ENCODE peak calls at places on chromosomes 3 and 15, in nine cellular contexts. Y is IMR-90, Q is adrenal gland, N is ovary, E is uterus, I is upper lobe of left lung, L is right lobe of liver, R is endothelial cell of umbilical vein, C is NB4. P is an unnamed sample.

GRCh38 chr3:179348325-179349013 is 960 bp downstream of the MFN1 start:
- DNase-seq in I (peak; percentile 40), Q (no peak), L (no peak), C (peak; percentile 53), E (no peak), R (peak; percentile 3), N (no peak), Y (no peak), P (no peak)

GRCh38 chr3:17138246-17139039 is 253.7 kb downstream of the PLCL2 start:
- DNase-seq in R (no peak), E (no peak), Q (no peak), N (no peak), L (no peak), I (no peak), Y (no peak), C (no peak), P (no peak)

GRCh38 chr15:78993931-78994530 is 49.2 kb upstream of the CTSH start:
- DNase-seq in Y (no peak), Q (no peak), N (no peak), E (no peak), L (no peak), I (peak; percentile 89), C (no peak), R (no peak), P (no peak)

GRCh38 chr3:65128346-65128745 is 440.5 kb upstream of the ADAMTS9 start:
- DNase-seq in Q (no peak), I (no peak), E (no peak), C (no peak), L (no peak), N (no peak), Y (no peak), R (no peak), P (no peak)

GRCh38 chr15:29939404-29939803 is 117.1 kb upstream of the TJP1 start:
- DNase-seq in C (no peak), R (no peak), N (no peak), Y (peak; percentile 47), E (no peak), L (no peak), I (no peak), Q (no peak), P (no peak)

GRCh38 chr3:32453346-32453745 is 49.3 kb downstream of the CMTM6 start:
- DNase-seq in Y (peak; percentile 95), E (no peak), L (no peak), R (no peak), Q (no peak), C (no peak), I (no peak), N (no peak), P (no peak)

GRCh38 chr3:51799879-51800757 is 21.1 kb upstream of the IQCF6 start:
- DNase-seq in E (peak; percentile 21), Y (peak; percentile 82), I (no peak), N (no peak), L (no peak), C (peak; percentile 64), R (peak; percentile 74), Q (no peak), P (no peak)

GRCh38 chr3:58704745-58705144 is 38.2 kb upstream of the FAM3D start:
- DNase-seq in L (no peak), Y (no peak), R (no peak), C (no peak), Q (no peak), N (no peak), I (no peak), E (no peak), P (no peak)

GRCh38 chr3:176159796-176160195 is 1037.5 kb downstream of the TBL1XR1 start:
- DNase-seq in E (no peak), Y (peak; percentile 28), L (no peak), N (no peak), Q (no peak), C (no peak), I (no peak), R (no peak), P (no peak)

GRCh38 chr3:15387735-15388134 is 39.6 kb downstream of the METTL6 start:
- DNase-seq in C (no peak), R (no peak), Y (no peak), L (no peak), Q (peak; percentile 86), I (no peak), N (no peak), E (no peak), P (no peak)

GRCh38 chr3:88219138-88219792 is 69.5 kb downstream of the C3orf38 start:
- DNase-seq in I (peak; percentile 57), N (peak; percentile 25), Y (peak; percentile 49), C (peak; percentile 66), L (no peak), R (peak; percentile 3), E (no peak), Q (peak; percentile 16), P (peak; percentile 26)

GRCh38 chr15:80701676-80702311 is 6.7 kb downstream of the ABHD17C start:
- DNase-seq in R (no peak), N (no peak), Q (no peak), E (no peak), Y (no peak), L (no peak), I (peak; percentile 64), C (no peak), P (no peak)

DNA sequence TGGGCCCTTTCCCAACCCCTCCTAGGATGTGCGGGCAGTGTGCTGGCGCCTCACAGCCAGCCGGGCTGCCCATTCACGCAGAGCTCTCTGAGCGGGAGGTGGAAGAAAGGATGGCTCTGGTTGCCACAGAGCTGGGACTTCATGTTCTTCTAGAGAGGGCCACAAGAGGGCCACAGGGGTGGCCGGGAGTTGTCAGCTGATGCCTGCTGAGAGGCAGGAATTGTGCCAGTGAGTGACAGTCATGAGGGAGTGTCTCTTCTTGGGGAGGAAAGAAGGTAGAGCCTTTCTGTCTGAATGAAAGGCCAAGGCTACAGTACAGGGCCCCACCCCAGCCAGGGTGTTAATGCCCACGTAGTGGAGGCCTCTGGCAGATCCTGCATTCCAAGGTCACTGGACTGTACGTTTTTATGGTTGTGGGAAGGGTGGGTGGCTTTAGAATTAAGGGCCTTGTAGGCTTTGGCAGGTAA is 8.3 kb downstream of the FAM131A start:
- DNase-seq in L (peak; percentile 74), E (no peak), N (no peak), I (peak; percentile 89), R (peak; percentile 44), Q (peak; percentile 95), Y (peak; percentile 50), C (peak; percentile 60), P (peak; percentile 61)
- TF ChIP-seq CTCF in L (peak; percentile 48), E (no peak), N (no peak), I (peak; percentile 48), R (peak; percentile 59), Q (peak; percentile 74), Y (peak; percentile 41), C (peak; percentile 49), P (peak; percentile 14)

DNA sequence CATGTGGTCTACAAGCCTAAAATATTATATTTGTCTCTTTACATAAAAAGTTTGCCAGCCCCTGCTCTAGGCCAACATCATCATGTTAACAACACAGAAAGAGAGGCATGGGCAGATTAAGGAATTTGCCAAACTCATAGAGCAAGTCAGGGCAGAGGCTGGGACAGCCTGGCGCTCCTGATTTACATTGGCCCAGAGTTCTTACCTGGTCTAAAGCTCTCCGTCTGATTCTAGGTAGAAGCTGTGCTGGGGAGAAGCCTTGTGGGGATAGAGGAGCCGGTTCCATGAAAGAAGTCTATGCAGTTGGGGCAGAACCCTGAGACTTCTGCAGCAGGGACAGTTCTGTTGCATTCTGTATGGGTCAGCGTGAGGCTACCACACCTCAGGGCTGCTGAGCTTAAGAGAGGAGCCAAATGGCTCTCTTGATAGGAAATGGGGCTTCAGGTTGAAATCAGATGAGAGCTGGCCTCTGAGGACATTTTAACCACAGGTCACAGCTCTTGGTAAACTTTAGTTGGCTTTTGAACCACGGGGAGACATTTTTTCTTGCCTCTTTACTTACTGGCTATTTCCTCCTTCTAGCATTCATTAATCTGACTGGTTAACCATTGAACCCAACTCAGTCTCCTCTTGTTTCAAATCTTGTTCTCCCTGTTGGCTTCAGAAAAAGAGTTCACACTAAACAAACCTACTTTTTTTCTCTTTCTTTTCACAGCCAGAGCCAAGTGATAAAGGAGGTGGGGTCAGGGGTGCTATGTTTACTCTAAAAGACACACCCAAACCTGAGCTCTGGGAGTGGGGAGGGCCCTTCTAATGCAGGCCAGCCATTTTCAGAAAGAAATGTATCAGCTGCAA is 250.7 kb downstream of the OPA1 start:
- DNase-seq in Q (no peak), N (no peak), I (no peak), C (no peak), L (no peak), R (no peak), Y (no peak), E (no peak), P (no peak)
- TF ChIP-seq POLR2A in Q (no peak), N (no peak), I (no peak), C (no peak), L (no peak), R (no peak), Y (no peak), E (no peak), P (no peak)

DNA sequence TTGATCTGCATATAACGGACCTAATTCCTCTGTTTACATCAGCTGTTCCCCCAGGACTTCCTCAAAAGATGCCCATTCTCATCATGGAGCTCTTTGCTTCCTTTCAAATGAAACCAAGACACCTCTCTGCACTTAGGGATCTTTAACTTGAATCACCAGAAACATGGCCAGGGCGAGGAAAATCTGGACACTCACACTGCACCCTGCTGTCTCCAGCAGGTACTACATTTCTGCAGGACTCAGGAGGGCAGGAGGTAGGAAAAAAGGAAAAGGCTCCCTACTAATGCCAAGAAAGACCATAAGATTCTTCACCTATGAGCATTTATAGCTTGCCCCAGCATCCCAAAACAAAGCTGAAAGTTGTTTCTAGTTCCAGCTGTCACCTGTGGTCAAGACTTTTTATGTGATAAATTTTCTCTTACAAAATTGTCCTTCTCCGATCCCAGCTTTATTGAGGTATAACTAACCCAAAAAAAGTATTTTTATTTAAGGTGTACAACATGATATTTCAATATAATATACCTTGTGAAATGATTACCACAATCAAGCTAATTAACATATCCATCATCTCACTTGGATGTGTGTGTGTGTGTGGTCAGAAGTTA is 87.3 kb upstream of the C15orf61 start:
- DNase-seq in Y (peak; percentile 59), E (peak; percentile 24), N (peak; percentile 48), I (peak; percentile 26), C (peak; percentile 60), R (peak; percentile 66), L (peak; percentile 36), Q (peak; percentile 51), P (peak; percentile 22)
- TF ChIP-seq CTCF in Y (peak; percentile 77), E (peak; percentile 36), N (peak; percentile 43), I (peak; percentile 69), C (peak; percentile 68), R (peak; percentile 69), L (peak; percentile 78), Q (peak; percentile 70), P (peak; percentile 73)

GRCh38 chr3:30353711-30354467 is 252.5 kb upstream of the TGFBR2 start:
- DNase-seq in I (no peak), C (peak; percentile 15), N (no peak), Y (no peak), Q (no peak), L (no peak), E (no peak), R (no peak), P (no peak)

GRCh38 chr3:30354513-30354912 is 251.9 kb upstream of the TGFBR2 start:
- DNase-seq in Q (peak; percentile 53), I (no peak), R (no peak), E (peak; percentile 40), L (no peak), N (peak; percentile 38), C (no peak), Y (no peak), P (peak; percentile 50)

GRCh38 chr3:30355622-30356021 is 250.8 kb upstream of the TGFBR2 start:
- DNase-seq in I (no peak), N (no peak), Q (no peak), C (peak; percentile 27), R (no peak), E (no peak), L (no peak), Y (peak; percentile 16), P (no peak)

GRCh38 chr3:30352919-30353318 is 253.5 kb upstream of the TGFBR2 start:
- DNase-seq in C (no peak), Y (no peak), R (peak; percentile 16), L (no peak), I (no peak), N (no peak), E (no peak), Q (no peak), P (no peak)

GRCh38 chr3:30354972-30355371 is 251.4 kb upstream of the TGFBR2 start:
- DNase-seq in Q (no peak), N (no peak), L (no peak), Y (peak; percentile 28), E (no peak), I (no peak), C (no peak), R (peak; percentile 30), P (no peak)
- TF ChIP-seq POLR2A in Q (no peak), N (no peak), L (no peak), Y (no peak), E (no peak), I (no peak), C (no peak), R (no peak), P (no peak)

P was measured in heart left ventricle.